ENCODE peak calls at places on chromosomes 11 and 22, in nine cellular contexts. One of them, this sample, is unnamed.
A peak's percentile ranks its signal among the peaks of the same experiment; 100 is the strongest.

GRCh38 chr11:44998051-44998450 is 47.4 kb upstream of the TP53I11 start:
- DNase-seq in K562: no peak
- DNase-seq in foreskin fibroblast: no peak
- DNase-seq in type B pancreatic cell: no peak
- DNase-seq in T follicular helper cell: no peak
- DNase-seq in cardiac septum: no peak
- DNase-seq in adrenal gland: no peak
- DNase-seq in stromal cell of bone marrow: no peak
- DNase-seq in cardiac fibroblast: no peak
- DNase-seq in this sample: no peak

GRCh38 chr11:69370984-69371709 is 77.2 kb downstream of the MYEOV start:
- DNase-seq in K562: no peak
- DNase-seq in foreskin fibroblast: no peak
- DNase-seq in type B pancreatic cell: no peak
- DNase-seq in T follicular helper cell: no peak
- DNase-seq in cardiac septum: peak; percentile 41
- DNase-seq in adrenal gland: peak; percentile 2
- DNase-seq in stromal cell of bone marrow: no peak
- DNase-seq in cardiac fibroblast: no peak
- DNase-seq in this sample: no peak

GRCh38 chr11:14290422-14290821 is 68.6 kb downstream of the RRAS2 start:
- DNase-seq in K562: no peak
- DNase-seq in foreskin fibroblast: no peak
- DNase-seq in type B pancreatic cell: no peak
- DNase-seq in T follicular helper cell: no peak
- DNase-seq in cardiac septum: no peak
- DNase-seq in adrenal gland: no peak
- DNase-seq in stromal cell of bone marrow: no peak
- DNase-seq in cardiac fibroblast: no peak
- DNase-seq in this sample: no peak

GRCh38 chr11:22828373-22828772 is 1.2 kb downstream of the SVIP start:
- DNase-seq in K562: peak; percentile 45
- DNase-seq in foreskin fibroblast: no peak
- DNase-seq in type B pancreatic cell: no peak
- DNase-seq in T follicular helper cell: no peak
- DNase-seq in cardiac septum: no peak
- DNase-seq in adrenal gland: no peak
- DNase-seq in stromal cell of bone marrow: no peak
- DNase-seq in cardiac fibroblast: no peak
- DNase-seq in this sample: no peak

GRCh38 chr11:77081976-77082836 is 15.4 kb downstream of the CAPN5 start:
- DNase-seq in K562: no peak
- DNase-seq in foreskin fibroblast: no peak
- DNase-seq in type B pancreatic cell: no peak
- DNase-seq in T follicular helper cell: no peak
- DNase-seq in cardiac septum: peak; percentile 63
- DNase-seq in adrenal gland: peak; percentile 34
- DNase-seq in stromal cell of bone marrow: no peak
- DNase-seq in cardiac fibroblast: no peak
- DNase-seq in this sample: no peak

GRCh38 chr11:1150769-1151365 is 6.9 kb upstream of the MUC5AC start:
- DNase-seq in K562: no peak
- DNase-seq in foreskin fibroblast: peak; percentile 53
- DNase-seq in type B pancreatic cell: peak; percentile 64
- DNase-seq in T follicular helper cell: no peak
- DNase-seq in cardiac septum: no peak
- DNase-seq in adrenal gland: no peak
- DNase-seq in stromal cell of bone marrow: peak; percentile 54
- DNase-seq in cardiac fibroblast: peak; percentile 82
- DNase-seq in this sample: peak; percentile 81

GRCh38 chr11:9849384-9849783 is 185.5 kb downstream of the SWAP70 start:
- DNase-seq in K562: no peak
- DNase-seq in foreskin fibroblast: no peak
- DNase-seq in type B pancreatic cell: no peak
- DNase-seq in T follicular helper cell: no peak
- DNase-seq in cardiac septum: no peak
- DNase-seq in adrenal gland: no peak
- DNase-seq in stromal cell of bone marrow: no peak
- DNase-seq in cardiac fibroblast: no peak
- DNase-seq in this sample: no peak

GRCh38 chr11:83310718-83311117 is 24.6 kb upstream of the CCDC90B start:
- DNase-seq in K562: no peak
- DNase-seq in foreskin fibroblast: no peak
- DNase-seq in type B pancreatic cell: no peak
- DNase-seq in T follicular helper cell: no peak
- DNase-seq in cardiac septum: no peak
- DNase-seq in adrenal gland: no peak
- DNase-seq in stromal cell of bone marrow: no peak
- DNase-seq in cardiac fibroblast: no peak
- DNase-seq in this sample: no peak

GRCh38 chr11:83766932-83767331 is 480.8 kb upstream of the CCDC90B start:
- DNase-seq in K562: no peak
- DNase-seq in foreskin fibroblast: no peak
- DNase-seq in type B pancreatic cell: no peak
- DNase-seq in T follicular helper cell: no peak
- DNase-seq in cardiac septum: no peak
- DNase-seq in adrenal gland: no peak
- DNase-seq in stromal cell of bone marrow: no peak
- DNase-seq in cardiac fibroblast: no peak
- DNase-seq in this sample: no peak

GRCh38 chr11:11243790-11244469 is 109.1 kb downstream of the CSNK2A3 start:
- DNase-seq in K562: peak; percentile 49
- DNase-seq in foreskin fibroblast: no peak
- DNase-seq in type B pancreatic cell: no peak
- DNase-seq in T follicular helper cell: peak; percentile 34
- DNase-seq in cardiac septum: no peak
- DNase-seq in adrenal gland: peak; percentile 14
- DNase-seq in stromal cell of bone marrow: no peak
- DNase-seq in cardiac fibroblast: peak; percentile 29
- DNase-seq in this sample: no peak

GRCh38 chr11:120125005-120125404 is 12.9 kb downstream of the TRIM29 start:
- DNase-seq in K562: peak; percentile 63
- DNase-seq in foreskin fibroblast: peak; percentile 57
- DNase-seq in type B pancreatic cell: no peak
- DNase-seq in T follicular helper cell: no peak
- DNase-seq in cardiac septum: no peak
- DNase-seq in adrenal gland: peak; percentile 95
- DNase-seq in stromal cell of bone marrow: peak; percentile 18
- DNase-seq in cardiac fibroblast: no peak
- DNase-seq in this sample: peak; percentile 29

GRCh38 chr11:82225930-82226329 is 507.7 kb downstream of the FAM181B start:
- DNase-seq in K562: no peak
- DNase-seq in foreskin fibroblast: no peak
- DNase-seq in type B pancreatic cell: no peak
- DNase-seq in T follicular helper cell: no peak
- DNase-seq in cardiac septum: no peak
- DNase-seq in adrenal gland: no peak
- DNase-seq in stromal cell of bone marrow: no peak
- DNase-seq in cardiac fibroblast: no peak
- DNase-seq in this sample: no peak

GRCh38 chr11:38543311-38543710 is 1945.3 kb upstream of the RAG2 start:
- DNase-seq in K562: no peak
- DNase-seq in foreskin fibroblast: peak; percentile 66
- DNase-seq in type B pancreatic cell: no peak
- DNase-seq in T follicular helper cell: no peak
- DNase-seq in cardiac septum: no peak
- DNase-seq in adrenal gland: no peak
- DNase-seq in stromal cell of bone marrow: peak; percentile 53
- DNase-seq in cardiac fibroblast: peak; percentile 48
- DNase-seq in this sample: peak; percentile 86

GRCh38 chr11:76689313-76689712 is 18.8 kb upstream of the LRRC32 start:
- DNase-seq in K562: peak; percentile 41
- DNase-seq in foreskin fibroblast: no peak
- DNase-seq in type B pancreatic cell: no peak
- DNase-seq in T follicular helper cell: no peak
- DNase-seq in cardiac septum: no peak
- DNase-seq in adrenal gland: no peak
- DNase-seq in stromal cell of bone marrow: no peak
- DNase-seq in cardiac fibroblast: no peak
- DNase-seq in this sample: no peak

GRCh38 chr22:32855023-32855756 is 53.7 kb downstream of the TIMP3 start:
- DNase-seq in K562: no peak
- DNase-seq in foreskin fibroblast: no peak
- DNase-seq in type B pancreatic cell: no peak
- DNase-seq in T follicular helper cell: no peak
- DNase-seq in cardiac septum: no peak
- DNase-seq in adrenal gland: no peak
- DNase-seq in stromal cell of bone marrow: no peak
- DNase-seq in cardiac fibroblast: no peak
- DNase-seq in this sample: no peak

GRCh38 chr22:21451545-21452520 is 15.4 kb upstream of the TMEM191C start:
- DNase-seq in K562: no peak
- DNase-seq in foreskin fibroblast: no peak
- DNase-seq in type B pancreatic cell: peak; percentile 45
- DNase-seq in T follicular helper cell: no peak
- DNase-seq in cardiac septum: no peak
- DNase-seq in adrenal gland: no peak
- DNase-seq in stromal cell of bone marrow: no peak
- DNase-seq in cardiac fibroblast: no peak
- DNase-seq in this sample: no peak

GRCh38 chr11:34405079-34405858 is 33.5 kb upstream of the CAT start:
- DNase-seq in K562: peak; percentile 8
- DNase-seq in foreskin fibroblast: peak; percentile 51
- DNase-seq in type B pancreatic cell: no peak
- DNase-seq in T follicular helper cell: no peak
- DNase-seq in cardiac septum: no peak
- DNase-seq in adrenal gland: peak; percentile 53
- DNase-seq in stromal cell of bone marrow: peak; percentile 49
- DNase-seq in cardiac fibroblast: peak; percentile 14
- DNase-seq in this sample: peak; percentile 45

GRCh38 chr11:31397239-31397834 is 27.7 kb downstream of the DNAJC24 start:
- DNase-seq in K562: peak; percentile 30
- DNase-seq in foreskin fibroblast: peak; percentile 41
- DNase-seq in type B pancreatic cell: no peak
- DNase-seq in T follicular helper cell: no peak
- DNase-seq in cardiac septum: no peak
- DNase-seq in adrenal gland: no peak
- DNase-seq in stromal cell of bone marrow: no peak
- DNase-seq in cardiac fibroblast: peak; percentile 42
- DNase-seq in this sample: peak; percentile 38

GRCh38 chr11:92317222-92317621 is 92.6 kb downstream of the FAT3 start:
- DNase-seq in K562: no peak
- DNase-seq in foreskin fibroblast: no peak
- DNase-seq in type B pancreatic cell: no peak
- DNase-seq in T follicular helper cell: no peak
- DNase-seq in cardiac septum: no peak
- DNase-seq in adrenal gland: no peak
- DNase-seq in stromal cell of bone marrow: no peak
- DNase-seq in cardiac fibroblast: no peak
- DNase-seq in this sample: no peak

GRCh38 chr11:10201343-10201742 is 92.7 kb downstream of the SBF2 start:
- DNase-seq in K562: no peak
- DNase-seq in foreskin fibroblast: no peak
- DNase-seq in type B pancreatic cell: no peak
- DNase-seq in T follicular helper cell: no peak
- DNase-seq in cardiac septum: no peak
- DNase-seq in adrenal gland: no peak
- DNase-seq in stromal cell of bone marrow: no peak
- DNase-seq in cardiac fibroblast: no peak
- DNase-seq in this sample: no peak

GRCh38 chr11:11659567-11660341 is 37.9 kb upstream of the GALNT18 start:
- DNase-seq in K562: peak; percentile 3
- DNase-seq in foreskin fibroblast: no peak
- DNase-seq in type B pancreatic cell: no peak
- DNase-seq in T follicular helper cell: no peak
- DNase-seq in cardiac septum: no peak
- DNase-seq in adrenal gland: no peak
- DNase-seq in stromal cell of bone marrow: no peak
- DNase-seq in cardiac fibroblast: no peak
- DNase-seq in this sample: no peak

GRCh38 chr22:19060356-19061009 is 61.7 kb downstream of the DGCR2 start:
- DNase-seq in K562: no peak
- DNase-seq in foreskin fibroblast: peak; percentile 32
- DNase-seq in type B pancreatic cell: peak; percentile 58
- DNase-seq in T follicular helper cell: no peak
- DNase-seq in cardiac septum: no peak
- DNase-seq in adrenal gland: peak; percentile 73
- DNase-seq in stromal cell of bone marrow: no peak
- DNase-seq in cardiac fibroblast: no peak
- DNase-seq in this sample: peak; percentile 48

GRCh38 chr11:3228445-3228829 is 3.8 kb downstream of the MRGPRE start:
- DNase-seq in K562: no peak
- DNase-seq in foreskin fibroblast: no peak
- DNase-seq in type B pancreatic cell: peak; percentile 65
- DNase-seq in T follicular helper cell: no peak
- DNase-seq in cardiac septum: no peak
- DNase-seq in adrenal gland: no peak
- DNase-seq in stromal cell of bone marrow: no peak
- DNase-seq in cardiac fibroblast: no peak
- DNase-seq in this sample: no peak

GRCh38 chr11:65439331-65440181 is 17.0 kb downstream of the NEAT1 start:
- DNase-seq in K562: no peak
- DNase-seq in foreskin fibroblast: peak; percentile 27
- DNase-seq in type B pancreatic cell: no peak
- DNase-seq in T follicular helper cell: no peak
- DNase-seq in cardiac septum: peak; percentile 36
- DNase-seq in adrenal gland: peak; percentile 48
- DNase-seq in stromal cell of bone marrow: peak; percentile 25
- DNase-seq in cardiac fibroblast: peak; percentile 65
- DNase-seq in this sample: peak; percentile 52

GRCh38 chr11:126669416-126669815 is 313.9 kb downstream of the ST3GAL4 start:
- DNase-seq in K562: no peak
- DNase-seq in foreskin fibroblast: peak; percentile 71
- DNase-seq in type B pancreatic cell: no peak
- DNase-seq in T follicular helper cell: no peak
- DNase-seq in cardiac septum: no peak
- DNase-seq in adrenal gland: no peak
- DNase-seq in stromal cell of bone marrow: peak; percentile 49
- DNase-seq in cardiac fibroblast: no peak
- DNase-seq in this sample: no peak

GRCh38 chr22:24402460-24403192 is 24.8 kb upstream of the ADORA2A start:
- DNase-seq in K562: no peak
- DNase-seq in foreskin fibroblast: peak; percentile 97
- DNase-seq in type B pancreatic cell: no peak
- DNase-seq in T follicular helper cell: no peak
- DNase-seq in cardiac septum: no peak
- DNase-seq in adrenal gland: peak; percentile 90
- DNase-seq in stromal cell of bone marrow: peak; percentile 83
- DNase-seq in cardiac fibroblast: peak; percentile 91
- DNase-seq in this sample: peak; percentile 86

GRCh38 chr11:127454856-127455255 is 454.3 kb upstream of the KIRREL3 start:
- DNase-seq in K562: no peak
- DNase-seq in foreskin fibroblast: no peak
- DNase-seq in type B pancreatic cell: no peak
- DNase-seq in T follicular helper cell: no peak
- DNase-seq in cardiac septum: no peak
- DNase-seq in adrenal gland: no peak
- DNase-seq in stromal cell of bone marrow: no peak
- DNase-seq in cardiac fibroblast: no peak
- DNase-seq in this sample: peak; percentile 5

GRCh38 chr11:24932110-24933000 is 435.5 kb downstream of the LUZP2 start:
- DNase-seq in K562: no peak
- DNase-seq in foreskin fibroblast: no peak
- DNase-seq in type B pancreatic cell: no peak
- DNase-seq in T follicular helper cell: no peak
- DNase-seq in cardiac septum: no peak
- DNase-seq in adrenal gland: no peak
- DNase-seq in stromal cell of bone marrow: no peak
- DNase-seq in cardiac fibroblast: peak; percentile 2
- DNase-seq in this sample: no peak

GRCh38 chr22:29346659-29347058 is 31.2 kb upstream of the RASL10A start:
- DNase-seq in K562: no peak
- DNase-seq in foreskin fibroblast: no peak
- DNase-seq in type B pancreatic cell: no peak
- DNase-seq in T follicular helper cell: no peak
- DNase-seq in cardiac septum: no peak
- DNase-seq in adrenal gland: no peak
- DNase-seq in stromal cell of bone marrow: no peak
- DNase-seq in cardiac fibroblast: no peak
- DNase-seq in this sample: no peak

GRCh38 chr11:11140510-11140909 is 212.5 kb downstream of the CSNK2A3 start:
- DNase-seq in K562: no peak
- DNase-seq in foreskin fibroblast: no peak
- DNase-seq in type B pancreatic cell: no peak
- DNase-seq in T follicular helper cell: no peak
- DNase-seq in cardiac septum: no peak
- DNase-seq in adrenal gland: no peak
- DNase-seq in stromal cell of bone marrow: no peak
- DNase-seq in cardiac fibroblast: no peak
- DNase-seq in this sample: no peak

GRCh38 chr22:28930357-28931007 is 47.1 kb downstream of the ZNRF3 start:
- DNase-seq in K562: no peak
- DNase-seq in foreskin fibroblast: no peak
- DNase-seq in type B pancreatic cell: no peak
- DNase-seq in T follicular helper cell: no peak
- DNase-seq in cardiac septum: no peak
- DNase-seq in adrenal gland: no peak
- DNase-seq in stromal cell of bone marrow: no peak
- DNase-seq in cardiac fibroblast: peak; percentile 52
- DNase-seq in this sample: peak; percentile 75

This sample was measured in fibroblast of lung.